ENCODE peak calls at places on chromosomes 5 and 9, in ten cellular contexts. One of them, this sample, is unnamed.

GRCh38 chr9:133693703-133694529 is 44.2 kb downstream of the SARDH start:
- DNase-seq in AG20443: no peak
- DNase-seq in activated CD8-positive, alpha-beta memory T cell treated with anti-CD3 and anti-CD28 coated beads, Interleukin-2, amount 50 U/mL, for 4 hours: no peak
- DNase-seq in stimulated activated naive B cell treated with anti-CD40 and anti-IgM and Interleukin-4, amounts not matched to agents 10 μg/mL and 1 μg/mL and 100 μg/mL, for 72 hours: no peak
- DNase-seq in choroid plexus epithelial cell: no peak
- DNase-seq in iPS-NIHi11: no peak
- DNase-seq in small intestine: no peak
- DNase-seq in bronchial epithelial cell: no peak
- DNase-seq in ELR: no peak
- DNase-seq in substantia nigra: no peak
- DNase-seq in this sample: no peak

GRCh38 chr9:133490201-133490681 is 11.3 kb upstream of the SLC2A6 start:
- DNase-seq in AG20443: no peak
- DNase-seq in activated CD8-positive, alpha-beta memory T cell treated with anti-CD3 and anti-CD28 coated beads, Interleukin-2, amount 50 U/mL, for 4 hours: no peak
- DNase-seq in stimulated activated naive B cell treated with anti-CD40 and anti-IgM and Interleukin-4, amounts not matched to agents 10 μg/mL and 1 μg/mL and 100 μg/mL, for 72 hours: no peak
- DNase-seq in choroid plexus epithelial cell: no peak
- DNase-seq in iPS-NIHi11: no peak
- DNase-seq in small intestine: no peak
- DNase-seq in bronchial epithelial cell: no peak
- DNase-seq in ELR: no peak
- DNase-seq in substantia nigra: no peak
- DNase-seq in this sample: no peak

GRCh38 chr9:132350861-132351315 is 3.9 kb downstream of the SETX start:
- DNase-seq in AG20443: peak
- DNase-seq in activated CD8-positive, alpha-beta memory T cell treated with anti-CD3 and anti-CD28 coated beads, Interleukin-2, amount 50 U/mL, for 4 hours: peak
- DNase-seq in stimulated activated naive B cell treated with anti-CD40 and anti-IgM and Interleukin-4, amounts not matched to agents 10 μg/mL and 1 μg/mL and 100 μg/mL, for 72 hours: no peak
- DNase-seq in choroid plexus epithelial cell: peak
- DNase-seq in iPS-NIHi11: no peak
- DNase-seq in small intestine: peak
- DNase-seq in bronchial epithelial cell: no peak
- DNase-seq in ELR: no peak
- DNase-seq in substantia nigra: no peak
- DNase-seq in this sample: no peak

GRCh38 chr5:9497347-9497746 is 48.5 kb downstream of the SEMA5A start:
- DNase-seq in AG20443: no peak
- DNase-seq in activated CD8-positive, alpha-beta memory T cell treated with anti-CD3 and anti-CD28 coated beads, Interleukin-2, amount 50 U/mL, for 4 hours: no peak
- DNase-seq in stimulated activated naive B cell treated with anti-CD40 and anti-IgM and Interleukin-4, amounts not matched to agents 10 μg/mL and 1 μg/mL and 100 μg/mL, for 72 hours: no peak
- DNase-seq in choroid plexus epithelial cell: no peak
- DNase-seq in iPS-NIHi11: no peak
- DNase-seq in small intestine: no peak
- DNase-seq in bronchial epithelial cell: no peak
- DNase-seq in ELR: no peak
- DNase-seq in substantia nigra: no peak
- DNase-seq in this sample: no peak

GRCh38 chr9:32431940-32432555 is 47.6 kb downstream of the ACO1 start:
- DNase-seq in AG20443: peak
- DNase-seq in activated CD8-positive, alpha-beta memory T cell treated with anti-CD3 and anti-CD28 coated beads, Interleukin-2, amount 50 U/mL, for 4 hours: peak
- DNase-seq in stimulated activated naive B cell treated with anti-CD40 and anti-IgM and Interleukin-4, amounts not matched to agents 10 μg/mL and 1 μg/mL and 100 μg/mL, for 72 hours: peak
- DNase-seq in choroid plexus epithelial cell: peak
- DNase-seq in iPS-NIHi11: peak
- DNase-seq in small intestine: peak
- DNase-seq in bronchial epithelial cell: no peak
- DNase-seq in ELR: peak
- DNase-seq in substantia nigra: no peak
- DNase-seq in this sample: peak

GRCh38 chr5:138950411-138951011 is 75.4 kb upstream of the LRRTM2 start:
- DNase-seq in AG20443: no peak
- DNase-seq in activated CD8-positive, alpha-beta memory T cell treated with anti-CD3 and anti-CD28 coated beads, Interleukin-2, amount 50 U/mL, for 4 hours: no peak
- DNase-seq in stimulated activated naive B cell treated with anti-CD40 and anti-IgM and Interleukin-4, amounts not matched to agents 10 μg/mL and 1 μg/mL and 100 μg/mL, for 72 hours: no peak
- DNase-seq in choroid plexus epithelial cell: no peak
- DNase-seq in iPS-NIHi11: no peak
- DNase-seq in small intestine: no peak
- DNase-seq in bronchial epithelial cell: no peak
- DNase-seq in ELR: no peak
- DNase-seq in substantia nigra: peak
- DNase-seq in this sample: no peak

GRCh38 chr5:119336262-119336661 is 19.6 kb upstream of the TNFAIP8 start:
- DNase-seq in AG20443: no peak
- DNase-seq in activated CD8-positive, alpha-beta memory T cell treated with anti-CD3 and anti-CD28 coated beads, Interleukin-2, amount 50 U/mL, for 4 hours: no peak
- DNase-seq in stimulated activated naive B cell treated with anti-CD40 and anti-IgM and Interleukin-4, amounts not matched to agents 10 μg/mL and 1 μg/mL and 100 μg/mL, for 72 hours: no peak
- DNase-seq in choroid plexus epithelial cell: no peak
- DNase-seq in iPS-NIHi11: no peak
- DNase-seq in small intestine: no peak
- DNase-seq in bronchial epithelial cell: no peak
- DNase-seq in ELR: no peak
- DNase-seq in substantia nigra: no peak
- DNase-seq in this sample: no peak

GRCh38 chr5:130666462-130666861 is 498.6 kb downstream of the HINT1 start:
- DNase-seq in AG20443: no peak
- DNase-seq in activated CD8-positive, alpha-beta memory T cell treated with anti-CD3 and anti-CD28 coated beads, Interleukin-2, amount 50 U/mL, for 4 hours: no peak
- DNase-seq in stimulated activated naive B cell treated with anti-CD40 and anti-IgM and Interleukin-4, amounts not matched to agents 10 μg/mL and 1 μg/mL and 100 μg/mL, for 72 hours: no peak
- DNase-seq in choroid plexus epithelial cell: no peak
- DNase-seq in iPS-NIHi11: no peak
- DNase-seq in small intestine: no peak
- DNase-seq in bronchial epithelial cell: no peak
- DNase-seq in ELR: no peak
- DNase-seq in substantia nigra: no peak
- DNase-seq in this sample: no peak

GRCh38 chr5:142871880-142872200 is 101.7 kb downstream of the ARHGAP26 start:
- DNase-seq in AG20443: peak
- DNase-seq in activated CD8-positive, alpha-beta memory T cell treated with anti-CD3 and anti-CD28 coated beads, Interleukin-2, amount 50 U/mL, for 4 hours: no peak
- DNase-seq in stimulated activated naive B cell treated with anti-CD40 and anti-IgM and Interleukin-4, amounts not matched to agents 10 μg/mL and 1 μg/mL and 100 μg/mL, for 72 hours: no peak
- DNase-seq in choroid plexus epithelial cell: peak
- DNase-seq in iPS-NIHi11: no peak
- DNase-seq in small intestine: no peak
- DNase-seq in bronchial epithelial cell: no peak
- DNase-seq in ELR: peak
- DNase-seq in substantia nigra: no peak
- DNase-seq in this sample: no peak

GRCh38 chr5:80374188-80374587 is 33.7 kb upstream of the ZFYVE16 start:
- DNase-seq in AG20443: no peak
- DNase-seq in activated CD8-positive, alpha-beta memory T cell treated with anti-CD3 and anti-CD28 coated beads, Interleukin-2, amount 50 U/mL, for 4 hours: no peak
- DNase-seq in stimulated activated naive B cell treated with anti-CD40 and anti-IgM and Interleukin-4, amounts not matched to agents 10 μg/mL and 1 μg/mL and 100 μg/mL, for 72 hours: no peak
- DNase-seq in choroid plexus epithelial cell: no peak
- DNase-seq in iPS-NIHi11: no peak
- DNase-seq in small intestine: no peak
- DNase-seq in bronchial epithelial cell: no peak
- DNase-seq in ELR: no peak
- DNase-seq in substantia nigra: no peak
- DNase-seq in this sample: no peak

GRCh38 chr9:79652598-79652997 is 80.8 kb downstream of the TLE4 start:
- DNase-seq in AG20443: peak
- DNase-seq in activated CD8-positive, alpha-beta memory T cell treated with anti-CD3 and anti-CD28 coated beads, Interleukin-2, amount 50 U/mL, for 4 hours: no peak
- DNase-seq in stimulated activated naive B cell treated with anti-CD40 and anti-IgM and Interleukin-4, amounts not matched to agents 10 μg/mL and 1 μg/mL and 100 μg/mL, for 72 hours: no peak
- DNase-seq in choroid plexus epithelial cell: no peak
- DNase-seq in iPS-NIHi11: no peak
- DNase-seq in small intestine: no peak
- DNase-seq in bronchial epithelial cell: peak
- DNase-seq in ELR: peak
- DNase-seq in substantia nigra: no peak
- DNase-seq in this sample: peak

GRCh38 chr5:150523472-150524350 is 15.8 kb downstream of the NDST1 start:
- DNase-seq in AG20443: peak
- DNase-seq in activated CD8-positive, alpha-beta memory T cell treated with anti-CD3 and anti-CD28 coated beads, Interleukin-2, amount 50 U/mL, for 4 hours: no peak
- DNase-seq in stimulated activated naive B cell treated with anti-CD40 and anti-IgM and Interleukin-4, amounts not matched to agents 10 μg/mL and 1 μg/mL and 100 μg/mL, for 72 hours: peak
- DNase-seq in choroid plexus epithelial cell: peak
- DNase-seq in iPS-NIHi11: peak
- DNase-seq in small intestine: peak
- DNase-seq in bronchial epithelial cell: peak
- DNase-seq in ELR: peak
- DNase-seq in substantia nigra: peak
- DNase-seq in this sample: peak

GRCh38 chr5:170427672-170428236 is 38.6 kb upstream of the KCNMB1 start:
- DNase-seq in AG20443: no peak
- DNase-seq in activated CD8-positive, alpha-beta memory T cell treated with anti-CD3 and anti-CD28 coated beads, Interleukin-2, amount 50 U/mL, for 4 hours: no peak
- DNase-seq in stimulated activated naive B cell treated with anti-CD40 and anti-IgM and Interleukin-4, amounts not matched to agents 10 μg/mL and 1 μg/mL and 100 μg/mL, for 72 hours: no peak
- DNase-seq in choroid plexus epithelial cell: peak
- DNase-seq in iPS-NIHi11: no peak
- DNase-seq in small intestine: no peak
- DNase-seq in bronchial epithelial cell: no peak
- DNase-seq in ELR: no peak
- DNase-seq in substantia nigra: no peak
- DNase-seq in this sample: no peak

GRCh38 chr5:151264113-151264512 is 11.1 kb downstream of the GM2A start:
- DNase-seq in AG20443: peak
- DNase-seq in activated CD8-positive, alpha-beta memory T cell treated with anti-CD3 and anti-CD28 coated beads, Interleukin-2, amount 50 U/mL, for 4 hours: no peak
- DNase-seq in stimulated activated naive B cell treated with anti-CD40 and anti-IgM and Interleukin-4, amounts not matched to agents 10 μg/mL and 1 μg/mL and 100 μg/mL, for 72 hours: no peak
- DNase-seq in choroid plexus epithelial cell: peak
- DNase-seq in iPS-NIHi11: peak
- DNase-seq in small intestine: peak
- DNase-seq in bronchial epithelial cell: peak
- DNase-seq in ELR: peak
- DNase-seq in substantia nigra: no peak
- DNase-seq in this sample: peak

GRCh38 chr5:160693831-160694473 is 158.1 kb downstream of the ATP10B start:
- DNase-seq in AG20443: no peak
- DNase-seq in activated CD8-positive, alpha-beta memory T cell treated with anti-CD3 and anti-CD28 coated beads, Interleukin-2, amount 50 U/mL, for 4 hours: no peak
- DNase-seq in stimulated activated naive B cell treated with anti-CD40 and anti-IgM and Interleukin-4, amounts not matched to agents 10 μg/mL and 1 μg/mL and 100 μg/mL, for 72 hours: no peak
- DNase-seq in choroid plexus epithelial cell: no peak
- DNase-seq in iPS-NIHi11: no peak
- DNase-seq in small intestine: peak
- DNase-seq in bronchial epithelial cell: peak
- DNase-seq in ELR: no peak
- DNase-seq in substantia nigra: no peak
- DNase-seq in this sample: peak

GRCh38 chr5:67462150-67462549 is 265.6 kb upstream of the CD180 start:
- DNase-seq in AG20443: no peak
- DNase-seq in activated CD8-positive, alpha-beta memory T cell treated with anti-CD3 and anti-CD28 coated beads, Interleukin-2, amount 50 U/mL, for 4 hours: no peak
- DNase-seq in stimulated activated naive B cell treated with anti-CD40 and anti-IgM and Interleukin-4, amounts not matched to agents 10 μg/mL and 1 μg/mL and 100 μg/mL, for 72 hours: no peak
- DNase-seq in choroid plexus epithelial cell: no peak
- DNase-seq in iPS-NIHi11: no peak
- DNase-seq in small intestine: no peak
- DNase-seq in bronchial epithelial cell: no peak
- DNase-seq in ELR: no peak
- DNase-seq in substantia nigra: no peak
- DNase-seq in this sample: no peak

GRCh38 chr5:179825655-179826182 is 5.0 kb downstream of the SQSTM1 start:
- DNase-seq in AG20443: peak
- DNase-seq in activated CD8-positive, alpha-beta memory T cell treated with anti-CD3 and anti-CD28 coated beads, Interleukin-2, amount 50 U/mL, for 4 hours: no peak
- DNase-seq in stimulated activated naive B cell treated with anti-CD40 and anti-IgM and Interleukin-4, amounts not matched to agents 10 μg/mL and 1 μg/mL and 100 μg/mL, for 72 hours: no peak
- DNase-seq in choroid plexus epithelial cell: no peak
- DNase-seq in iPS-NIHi11: no peak
- DNase-seq in small intestine: peak
- DNase-seq in bronchial epithelial cell: no peak
- DNase-seq in ELR: no peak
- DNase-seq in substantia nigra: no peak
- DNase-seq in this sample: no peak

GRCh38 chr5:176157656-176158055 is 80.6 kb upstream of the SIMC1 start:
- DNase-seq in AG20443: peak
- DNase-seq in activated CD8-positive, alpha-beta memory T cell treated with anti-CD3 and anti-CD28 coated beads, Interleukin-2, amount 50 U/mL, for 4 hours: no peak
- DNase-seq in stimulated activated naive B cell treated with anti-CD40 and anti-IgM and Interleukin-4, amounts not matched to agents 10 μg/mL and 1 μg/mL and 100 μg/mL, for 72 hours: no peak
- DNase-seq in choroid plexus epithelial cell: no peak
- DNase-seq in iPS-NIHi11: no peak
- DNase-seq in small intestine: no peak
- DNase-seq in bronchial epithelial cell: peak
- DNase-seq in ELR: peak
- DNase-seq in substantia nigra: no peak
- DNase-seq in this sample: peak

GRCh38 chr9:133982971-133983720 is 9.0 kb downstream of the VAV2 start:
- DNase-seq in AG20443: no peak
- DNase-seq in activated CD8-positive, alpha-beta memory T cell treated with anti-CD3 and anti-CD28 coated beads, Interleukin-2, amount 50 U/mL, for 4 hours: no peak
- DNase-seq in stimulated activated naive B cell treated with anti-CD40 and anti-IgM and Interleukin-4, amounts not matched to agents 10 μg/mL and 1 μg/mL and 100 μg/mL, for 72 hours: no peak
- DNase-seq in choroid plexus epithelial cell: no peak
- DNase-seq in iPS-NIHi11: peak
- DNase-seq in small intestine: no peak
- DNase-seq in bronchial epithelial cell: no peak
- DNase-seq in ELR: no peak
- DNase-seq in substantia nigra: no peak
- DNase-seq in this sample: no peak

GRCh38 chr5:180395540-180396274 is 42.6 kb upstream of the GFPT2 start:
- DNase-seq in AG20443: peak
- DNase-seq in activated CD8-positive, alpha-beta memory T cell treated with anti-CD3 and anti-CD28 coated beads, Interleukin-2, amount 50 U/mL, for 4 hours: no peak
- DNase-seq in stimulated activated naive B cell treated with anti-CD40 and anti-IgM and Interleukin-4, amounts not matched to agents 10 μg/mL and 1 μg/mL and 100 μg/mL, for 72 hours: no peak
- DNase-seq in choroid plexus epithelial cell: no peak
- DNase-seq in iPS-NIHi11: peak
- DNase-seq in small intestine: no peak
- DNase-seq in bronchial epithelial cell: no peak
- DNase-seq in ELR: peak
- DNase-seq in substantia nigra: no peak
- DNase-seq in this sample: no peak

GRCh38 chr5:96823900-96824351 is 16.2 kb upstream of the ERAP1 start:
- DNase-seq in AG20443: peak
- DNase-seq in activated CD8-positive, alpha-beta memory T cell treated with anti-CD3 and anti-CD28 coated beads, Interleukin-2, amount 50 U/mL, for 4 hours: no peak
- DNase-seq in stimulated activated naive B cell treated with anti-CD40 and anti-IgM and Interleukin-4, amounts not matched to agents 10 μg/mL and 1 μg/mL and 100 μg/mL, for 72 hours: no peak
- DNase-seq in choroid plexus epithelial cell: peak
- DNase-seq in iPS-NIHi11: no peak
- DNase-seq in small intestine: peak
- DNase-seq in bronchial epithelial cell: peak
- DNase-seq in ELR: peak
- DNase-seq in substantia nigra: no peak
- DNase-seq in this sample: peak

GRCh38 chr9:115289757-115290208 is 171.8 kb upstream of the TNC start:
- DNase-seq in AG20443: no peak
- DNase-seq in activated CD8-positive, alpha-beta memory T cell treated with anti-CD3 and anti-CD28 coated beads, Interleukin-2, amount 50 U/mL, for 4 hours: no peak
- DNase-seq in stimulated activated naive B cell treated with anti-CD40 and anti-IgM and Interleukin-4, amounts not matched to agents 10 μg/mL and 1 μg/mL and 100 μg/mL, for 72 hours: no peak
- DNase-seq in choroid plexus epithelial cell: peak
- DNase-seq in iPS-NIHi11: no peak
- DNase-seq in small intestine: no peak
- DNase-seq in bronchial epithelial cell: no peak
- DNase-seq in ELR: peak
- DNase-seq in substantia nigra: no peak
- DNase-seq in this sample: no peak

GRCh38 chr5:138503487-138504270 is 38.4 kb downstream of the EGR1 start:
- DNase-seq in AG20443: peak
- DNase-seq in activated CD8-positive, alpha-beta memory T cell treated with anti-CD3 and anti-CD28 coated beads, Interleukin-2, amount 50 U/mL, for 4 hours: no peak
- DNase-seq in stimulated activated naive B cell treated with anti-CD40 and anti-IgM and Interleukin-4, amounts not matched to agents 10 μg/mL and 1 μg/mL and 100 μg/mL, for 72 hours: no peak
- DNase-seq in choroid plexus epithelial cell: peak
- DNase-seq in iPS-NIHi11: peak
- DNase-seq in small intestine: peak
- DNase-seq in bronchial epithelial cell: peak
- DNase-seq in ELR: peak
- DNase-seq in substantia nigra: no peak
- DNase-seq in this sample: peak

GRCh38 chr9:37949576-37949975 is 45.6 kb upstream of the SLC25A51 start:
- DNase-seq in AG20443: no peak
- DNase-seq in activated CD8-positive, alpha-beta memory T cell treated with anti-CD3 and anti-CD28 coated beads, Interleukin-2, amount 50 U/mL, for 4 hours: no peak
- DNase-seq in stimulated activated naive B cell treated with anti-CD40 and anti-IgM and Interleukin-4, amounts not matched to agents 10 μg/mL and 1 μg/mL and 100 μg/mL, for 72 hours: no peak
- DNase-seq in choroid plexus epithelial cell: no peak
- DNase-seq in iPS-NIHi11: no peak
- DNase-seq in small intestine: no peak
- DNase-seq in bronchial epithelial cell: peak
- DNase-seq in ELR: no peak
- DNase-seq in substantia nigra: no peak
- DNase-seq in this sample: peak

GRCh38 chr9:117714282-117714681 is 10.1 kb downstream of the TLR4 start:
- DNase-seq in AG20443: no peak
- DNase-seq in activated CD8-positive, alpha-beta memory T cell treated with anti-CD3 and anti-CD28 coated beads, Interleukin-2, amount 50 U/mL, for 4 hours: no peak
- DNase-seq in stimulated activated naive B cell treated with anti-CD40 and anti-IgM and Interleukin-4, amounts not matched to agents 10 μg/mL and 1 μg/mL and 100 μg/mL, for 72 hours: no peak
- DNase-seq in choroid plexus epithelial cell: no peak
- DNase-seq in iPS-NIHi11: peak
- DNase-seq in small intestine: no peak
- DNase-seq in bronchial epithelial cell: no peak
- DNase-seq in ELR: no peak
- DNase-seq in substantia nigra: no peak
- DNase-seq in this sample: no peak

This sample was measured in epithelial cell of esophagus.